ENCODE peak calls at places on chromosome 21, in four cellular contexts. C, P, G and Z are unnamed samples.

GRCh38 chr21:15552914-15553491 is 176.8 kb upstream of the USP25 start:
- DNase-seq in G (no peak), C (peak), P (no peak), Z (no peak)

GRCh38 chr21:32061755-32062154 is 188.9 kb downstream of the HUNK start:
- DNase-seq in G (no peak), P (no peak), C (no peak), Z (no peak)

GRCh38 chr21:32253215-32253641 is 25.6 kb downstream of the MIS18A start:
- DNase-seq in G (no peak), P (peak), C (no peak), Z (no peak)

GRCh38 chr21:39805983-39806382 is 61.0 kb downstream of the IGSF5 start:
- DNase-seq in C (no peak), G (no peak), P (no peak), Z (no peak)

GRCh38 chr21:31034378-31034777 is 3.9 kb downstream of the KRTAP19-8 start:
- DNase-seq in G (no peak), C (no peak), P (no peak), Z (no peak)

GRCh38 chr21:32459972-32460371 is 47.5 kb downstream of the EVA1C start:
- DNase-seq in C (no peak), G (no peak), P (no peak), Z (no peak)

GRCh38 chr21:26840912-26841311 is 4.3 kb downstream of the ADAMTS1 start:
- DNase-seq in P (peak), C (peak), G (no peak), Z (no peak)

GRCh38 chr21:38930065-38930464 is 124.3 kb downstream of the ETS2 start:
- DNase-seq in G (no peak), P (no peak), C (no peak), Z (no peak)

GRCh38 chr21:28805885-28806284 is 186.8 kb downstream of the LTN1 start:
- DNase-seq in P (no peak), G (no peak), C (no peak), Z (no peak)

GRCh38 chr21:32094792-32095191 is 184.1 kb downstream of the MIS18A start:
- DNase-seq in C (peak), P (no peak), G (no peak), Z (no peak)

GRCh38 chr21:29443398-29444010 is 144.8 kb downstream of the BACH1 start:
- DNase-seq in G (no peak), P (no peak), C (no peak), Z (no peak)

GRCh38 chr21:39079617-39080016 is 103.6 kb downstream of the PSMG1 start:
- DNase-seq in G (peak), P (peak), C (no peak), Z (peak)

GRCh38 chr21:31894441-31894840 is 21.6 kb downstream of the HUNK start:
- DNase-seq in G (no peak), C (no peak), P (peak), Z (no peak)

GRCh38 chr21:31665397-31665796 is 5.9 kb downstream of the SOD1 start:
- DNase-seq in P (no peak), C (peak), G (no peak), Z (no peak)

GRCh38 chr21:29678616-29679015 is 261.2 kb downstream of the GRIK1 start:
- DNase-seq in P (no peak), G (no peak), C (no peak), Z (no peak)

GRCh38 chr21:15054606-15055239 is 10.1 kb downstream of the NRIP1 start:
- DNase-seq in C (no peak), P (no peak), G (no peak), Z (no peak)

GRCh38 chr21:31161157-31161556 is 122.9 kb upstream of the KRTAP19-8 start:
- DNase-seq in P (no peak), G (no peak), C (no peak), Z (no peak)

GRCh38 chr21:43188181-43188580 is 19.4 kb downstream of the CRYAA start:
- DNase-seq in G (no peak), C (no peak), P (no peak), Z (no peak)

GRCh38 chr21:21907271-21907670 is 909.1 kb downstream of the NCAM2 start:
- DNase-seq in P (no peak), G (no peak), C (no peak), Z (no peak)

GRCh38 chr21:25566645-25567044 is 40.6 kb downstream of the MRPL39 start:
- DNase-seq in P (no peak), C (no peak), G (no peak), Z (no peak)

GRCh38 chr21:23694396-23694795 is 1912.9 kb downstream of the MRPL39 start:
- DNase-seq in G (no peak), P (no peak), C (no peak), Z (no peak)

GRCh38 chr21:22056904-22057303 is 1058.7 kb downstream of the NCAM2 start:
- DNase-seq in P (no peak), C (no peak), G (no peak), Z (no peak)

GRCh38 chr21:31182231-31183129 is 144.2 kb upstream of the KRTAP19-8 start:
- DNase-seq in C (no peak), P (no peak), G (no peak), Z (no peak)

GRCh38 chr21:27505516-27505915 is 538.6 kb upstream of the ADAMTS5 start:
- DNase-seq in G (no peak), C (no peak), P (no peak), Z (no peak)

GRCh38 chr21:43272591-43272990 is 103.8 kb downstream of the CRYAA start:
- DNase-seq in G (no peak), P (no peak), C (no peak), Z (no peak)

GRCh38 chr21:25385912-25386474 is 221.3 kb downstream of the MRPL39 start:
- DNase-seq in C (peak), G (peak), P (peak), Z (no peak)

GRCh38 chr21:20971296-20971921 is 26.8 kb upstream of the NCAM2 start:
- DNase-seq in C (peak), P (peak), G (no peak), Z (peak)

GRCh38 chr21:15752763-15753407 is 23.1 kb downstream of the USP25 start:
- DNase-seq in P (no peak), G (no peak), C (no peak), Z (no peak)

GRCh38 chr21:10627316-10627863 is 106.0 kb downstream of the TPTE start:
- DNase-seq in P (no peak), C (no peak), G (no peak), Z (no peak)

GRCh38 chr21:43940672-43941071 is 71.4 kb upstream of the TRAPPC10 start:
- DNase-seq in P (no peak), G (no peak), C (no peak), Z (peak)

GRCh38 chr21:27035791-27036190 is 68.9 kb upstream of the ADAMTS5 start:
- DNase-seq in G (no peak), C (no peak), P (no peak), Z (no peak)

GRCh38 chr21:33542640-33543504 is at the start of gene SON:
- DNase-seq in P (peak), C (peak), G (peak), Z (peak)
- TF ChIP-seq POLR2A in P (peak), C (peak), G (no peak), Z (peak)

GRCh38 chr21:34977333-34977732 is 71.8 kb downstream of the RUNX1 start:
- DNase-seq in C (no peak), P (no peak), G (no peak), Z (no peak)
- H3K4me3 ChIP-seq in C (no peak), P (no peak), G (no peak), Z (no peak)

GRCh38 chr21:37829447-37829846 is 86.8 kb downstream of the KCNJ6 start:
- DNase-seq in C (peak), P (no peak), G (peak), Z (peak)
- TF ChIP-seq POLR2A in C (no peak), P (no peak), G (no peak), Z (no peak)

DNA sequence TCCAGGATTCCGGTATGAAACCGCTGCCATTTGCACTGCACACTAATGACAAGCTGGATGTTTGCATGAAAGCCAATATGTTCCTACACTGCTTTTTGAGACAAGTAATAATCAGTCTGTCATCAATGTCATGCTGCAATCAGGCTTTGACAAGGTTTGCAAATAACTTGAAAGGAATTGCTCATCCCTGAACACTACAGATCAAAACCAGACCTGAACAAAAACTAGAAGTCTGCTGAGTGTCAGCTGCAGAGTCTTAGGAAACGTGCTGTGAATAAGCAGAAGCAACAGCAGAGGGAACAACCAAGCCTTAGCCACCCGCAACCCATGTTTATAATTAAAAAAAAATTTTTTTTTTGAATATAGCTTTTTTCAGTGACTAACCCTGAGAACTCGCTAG is 720.7 kb upstream of the CXADR start:
- DNase-seq in P (no peak), C (no peak), G (no peak), Z (no peak)
- H3K4me3 ChIP-seq in P (no peak), C (no peak), G (no peak), Z (no peak)

DNA sequence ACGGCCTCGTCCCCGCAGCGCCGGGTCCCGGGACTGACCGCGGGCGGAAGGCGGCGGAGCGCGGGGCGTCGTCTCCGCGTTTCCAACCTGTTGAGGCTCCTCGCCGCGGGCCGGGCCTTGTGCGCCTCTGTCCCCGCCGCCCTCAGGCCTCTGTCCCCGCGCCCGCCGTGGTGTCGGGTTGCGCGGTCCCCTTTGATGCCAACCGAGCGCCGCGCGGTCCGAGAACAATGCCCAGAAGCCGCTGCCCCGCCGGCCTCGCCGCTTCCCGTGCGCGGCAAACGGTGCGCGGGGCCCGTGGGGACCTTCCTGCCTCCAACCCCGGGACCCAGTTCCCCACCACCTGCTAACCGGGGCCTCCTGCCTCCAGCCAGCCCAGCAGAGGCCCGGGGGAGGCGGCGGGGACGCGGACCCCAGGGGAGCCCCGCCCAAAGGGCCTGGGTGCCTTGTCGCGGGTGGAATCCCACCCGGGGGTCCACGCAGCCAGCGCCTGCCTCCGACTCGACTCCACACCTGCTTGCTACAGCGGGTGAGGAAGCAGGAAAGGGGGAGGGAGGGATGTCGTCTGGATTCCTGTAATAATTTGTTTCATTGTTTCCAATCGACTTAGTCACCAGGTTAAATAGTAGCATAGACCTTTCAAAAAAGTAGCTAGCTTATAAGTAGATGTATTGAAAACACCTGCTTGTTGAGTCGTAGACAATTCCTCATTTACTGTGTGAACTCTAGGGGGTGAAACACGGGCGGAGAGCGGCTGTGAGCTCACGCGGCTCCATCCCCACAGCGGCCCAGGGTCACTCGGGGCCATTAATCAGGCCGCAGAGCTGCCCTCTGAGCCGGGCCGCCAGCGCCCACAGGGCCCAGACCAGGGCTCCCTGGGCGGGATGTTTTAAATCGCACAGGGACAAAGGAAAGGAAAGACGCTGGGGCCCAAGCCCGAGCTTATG is 1.1 kb downstream of the COL18A1 start:
- DNase-seq in G (no peak), P (no peak), C (peak), Z (no peak)
- TF ChIP-seq POLR2A in G (no peak), P (no peak), C (no peak), Z (no peak)

GRCh38 chr21:45529785-45530422 is 12.3 kb downstream of the SLC19A1 start:
- DNase-seq in P (no peak), C (no peak), G (no peak), Z (no peak)
- H3K4me3 ChIP-seq in P (no peak), C (no peak), G (no peak), Z (no peak)

DNA sequence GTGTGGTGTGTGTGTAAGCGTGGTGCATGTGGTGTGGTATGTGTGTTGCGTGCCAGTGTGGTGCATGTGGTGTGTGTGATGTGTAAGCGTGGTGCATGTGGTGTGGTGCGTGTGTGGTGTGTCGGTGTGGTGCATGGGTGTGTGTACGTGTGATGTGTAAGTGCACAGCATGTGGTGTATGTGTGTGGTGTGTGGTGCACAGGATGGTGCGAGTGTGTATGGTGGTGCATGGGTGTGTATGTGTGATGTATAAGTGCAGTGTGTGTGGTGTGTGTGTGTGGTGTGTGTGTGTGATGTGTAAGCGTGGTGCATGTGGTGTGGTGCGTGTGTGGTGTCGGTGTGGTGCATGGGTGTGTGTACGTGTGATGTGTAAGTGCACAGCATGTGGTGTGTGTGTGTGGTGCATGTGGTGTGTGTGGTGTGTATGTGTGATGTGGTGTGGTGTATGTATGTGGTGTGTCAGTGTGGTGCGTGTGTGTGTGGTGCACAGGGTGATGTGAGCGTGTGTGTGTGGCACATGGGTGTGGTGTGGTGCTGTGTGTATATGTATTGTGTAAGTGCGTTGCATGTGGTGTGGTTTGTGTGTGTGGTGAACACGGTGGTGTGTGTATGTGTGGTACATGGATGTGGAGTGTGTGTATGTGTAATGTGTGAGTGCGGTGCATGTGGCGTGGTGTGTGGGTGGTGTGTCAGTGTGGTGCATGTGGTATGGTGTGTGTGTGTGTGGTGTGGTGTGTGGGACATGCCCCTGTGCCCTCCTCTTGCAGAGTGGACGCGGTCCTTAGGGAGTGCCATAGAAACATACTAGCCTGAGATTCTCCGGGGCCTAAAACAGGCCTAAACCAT is 1.1 kb upstream of the C2CD2 start:
- DNase-seq in P (no peak), C (no peak), G (no peak), Z (no peak)
- TF ChIP-seq POLR2A in P (no peak), C (no peak), G (no peak), Z (no peak)

DNA sequence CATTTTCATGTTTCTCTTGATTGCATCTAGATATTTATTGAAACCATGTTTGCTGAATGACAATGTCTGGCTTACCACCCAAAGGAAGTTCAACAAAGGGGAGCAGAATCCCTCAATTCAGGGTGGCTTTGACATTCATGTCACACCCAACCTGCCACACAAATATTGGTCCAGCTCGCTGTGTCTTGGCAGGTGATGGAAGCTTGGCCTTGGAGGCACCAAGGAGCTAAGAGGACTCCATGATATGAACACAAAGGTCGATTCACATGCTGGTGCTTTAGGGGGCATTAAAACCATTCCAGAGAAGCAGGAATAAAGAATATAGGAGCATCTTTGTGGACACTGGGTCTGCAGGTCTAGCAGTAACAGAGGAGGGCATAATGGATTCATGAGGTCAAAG is 114.8 kb downstream of the RUNX1 start:
- DNase-seq in C (no peak), G (no peak), P (no peak), Z (no peak)
- H3K4me3 ChIP-seq in C (no peak), G (no peak), P (no peak), Z (no peak)